ENCODE peak calls at places on chromosomes 2 and 18, in five cellular contexts. One of them, this sample, is unnamed.

GRCh38 chr2:43102366-43103092 is 123.9 kb downstream of the ZFP36L2 start:
- DNase-seq in CD8-positive, alpha-beta T cell: no peak
- DNase-seq in NCI-H69: no peak
- DNase-seq in globus pallidus: peak; percentile 63
- DNase-seq in brain microvascular endothelial cell: no peak
- DNase-seq in this sample: no peak

GRCh38 chr2:230737791-230738226 is 25.2 kb downstream of the CAB39 start:
- DNase-seq in CD8-positive, alpha-beta T cell: no peak
- DNase-seq in NCI-H69: no peak
- DNase-seq in globus pallidus: no peak
- DNase-seq in brain microvascular endothelial cell: no peak
- DNase-seq in this sample: no peak

GRCh38 chr2:158125756-158126498 is 24.3 kb downstream of the UPP2 start:
- DNase-seq in CD8-positive, alpha-beta T cell: no peak
- DNase-seq in NCI-H69: no peak
- DNase-seq in globus pallidus: no peak
- DNase-seq in brain microvascular endothelial cell: no peak
- DNase-seq in this sample: no peak

GRCh38 chr2:136004920-136005319 is 19.5 kb upstream of the DARS1 start:
- DNase-seq in CD8-positive, alpha-beta T cell: no peak
- DNase-seq in NCI-H69: no peak
- DNase-seq in globus pallidus: no peak
- DNase-seq in brain microvascular endothelial cell: no peak
- DNase-seq in this sample: peak; percentile 19

GRCh38 chr18:67266591-67267237 is 249.8 kb downstream of the DSEL start:
- DNase-seq in CD8-positive, alpha-beta T cell: no peak
- DNase-seq in NCI-H69: no peak
- DNase-seq in globus pallidus: no peak
- DNase-seq in brain microvascular endothelial cell: peak; percentile 35
- DNase-seq in this sample: no peak

GRCh38 chr18:48827321-48828200 is 123.2 kb downstream of the SMAD7 start:
- DNase-seq in CD8-positive, alpha-beta T cell: peak; percentile 36
- DNase-seq in NCI-H69: peak; percentile 96
- DNase-seq in globus pallidus: no peak
- DNase-seq in brain microvascular endothelial cell: peak; percentile 71
- DNase-seq in this sample: no peak

GRCh38 chr2:72673279-72673678 is 152.6 kb downstream of the EXOC6B start:
- DNase-seq in CD8-positive, alpha-beta T cell: no peak
- DNase-seq in NCI-H69: no peak
- DNase-seq in globus pallidus: no peak
- DNase-seq in brain microvascular endothelial cell: no peak
- DNase-seq in this sample: no peak

GRCh38 chr2:149662556-149662955 is 75.0 kb upstream of the MMADHC start:
- DNase-seq in CD8-positive, alpha-beta T cell: no peak
- DNase-seq in NCI-H69: no peak
- DNase-seq in globus pallidus: no peak
- DNase-seq in brain microvascular endothelial cell: no peak
- DNase-seq in this sample: no peak

GRCh38 chr18:79570266-79571201 is 109.1 kb upstream of the CTDP1 start:
- DNase-seq in CD8-positive, alpha-beta T cell: no peak
- DNase-seq in NCI-H69: peak; percentile 48
- DNase-seq in globus pallidus: no peak
- DNase-seq in brain microvascular endothelial cell: peak; percentile 76
- DNase-seq in this sample: no peak

GRCh38 chr2:61707984-61708852 is 145.6 kb downstream of the FAM161A start:
- DNase-seq in CD8-positive, alpha-beta T cell: no peak
- DNase-seq in NCI-H69: peak; percentile 56
- DNase-seq in globus pallidus: no peak
- DNase-seq in brain microvascular endothelial cell: peak; percentile 73
- DNase-seq in this sample: peak; percentile 66

This sample was measured in NCI-H82.